ENCODE peak calls at places on chromosomes 4 and X, in six cellular contexts. Q is AG09309; J is lower leg skin; W is CD8-positive, alpha-beta T cell; N is spleen; P is epithelial cell of proximal tubule. D is an unnamed sample.

GRCh38 chrX:154300815-154301214 is 5.2 kb downstream of the TKTL1 start:
- DNase-seq in N (peak), J (no peak), P (no peak), W (no peak), Q (no peak), D (no peak)

GRCh38 chrX:66110112-66110511 is 53.9 kb upstream of the HEPH start:
- DNase-seq in J (no peak), N (no peak), P (no peak), Q (peak), W (no peak), D (no peak)

GRCh38 chr4:151347490-151347889 is 22.1 kb upstream of the SH3D19 start:
- DNase-seq in Q (no peak), N (no peak), P (no peak), W (no peak), J (no peak), D (no peak)

GRCh38 chr4:52091811-52092210 is 40.7 kb downstream of the SPATA18 start:
- DNase-seq in Q (no peak), W (no peak), J (no peak), N (no peak), P (no peak), D (peak)

GRCh38 chrX:14694631-14695030 is 165.3 kb downstream of the GLRA2 start:
- DNase-seq in J (no peak), P (no peak), Q (peak), W (no peak), N (no peak), D (peak)

GRCh38 chrX:139766545-139766983 is 58.6 kb upstream of the MCF2 start:
- DNase-seq in P (no peak), N (no peak), W (peak), J (no peak), Q (no peak), D (no peak)

GRCh38 chr4:16109256-16109655 is 25.4 kb upstream of the PROM1 start:
- DNase-seq in W (no peak), N (no peak), J (no peak), P (no peak), Q (no peak), D (no peak)

GRCh38 chr4:187218705-187219245 is 495.1 kb upstream of the FAT1 start:
- DNase-seq in J (no peak), N (no peak), Q (no peak), W (no peak), P (no peak), D (no peak)

GRCh38 chrX:120790118-120790517 is 85.5 kb downstream of the CT47B1 start:
- DNase-seq in Q (peak), W (peak), P (peak), N (no peak), J (peak), D (peak)

GRCh38 chr4:178205826-178206225 is 763.6 kb upstream of the AGA start:
- DNase-seq in N (no peak), P (no peak), W (no peak), J (no peak), Q (no peak), D (no peak)

GRCh38 chr4:30720021-30720655 is at the start of gene PCDH7:
- DNase-seq in J (peak), Q (no peak), N (no peak), W (no peak), P (no peak), D (no peak)

GRCh38 chrX:16870861-16871584 is 861 bp upstream of the RBBP7 start:
- DNase-seq in Q (no peak), P (no peak), N (peak), W (no peak), J (peak), D (peak)

GRCh38 chr4:87391783-87392054 is 731 bp upstream of the HSD17B11 start:
- DNase-seq in Q (no peak), W (no peak), N (no peak), J (no peak), P (no peak), D (no peak)

GRCh38 chr4:79823148-79823763 is 249.8 kb downstream of the ANTXR2 start:
- DNase-seq in J (no peak), N (no peak), W (no peak), Q (no peak), P (no peak), D (peak)

GRCh38 chrX:70808942-70809940 is 99.3 kb downstream of the TEX11 start:
- DNase-seq in P (no peak), N (no peak), W (no peak), J (no peak), Q (no peak), D (no peak)

GRCh38 chrX:17475820-17476219 is 100.8 kb downstream of the NHS start:
- DNase-seq in Q (no peak), P (no peak), N (no peak), W (no peak), J (no peak), D (peak)

GRCh38 chr4:99815597-99816011 is 1.0 kb upstream of the DAPP1 start:
- DNase-seq in W (no peak), Q (no peak), N (no peak), P (no peak), J (peak), D (peak)

GRCh38 chrX:68588653-68589371 is 58.7 kb upstream of the STARD8 start:
- DNase-seq in P (no peak), W (no peak), J (no peak), Q (no peak), N (no peak), D (no peak)

GRCh38 chrX:119686087-119686639 is 6.8 kb downstream of the SEPTIN6 start:
- DNase-seq in Q (no peak), N (peak), W (no peak), P (no peak), J (no peak), D (peak)

GRCh38 chrX:120857240-120857639 is 18.4 kb downstream of the CT47B1 start:
- DNase-seq in P (no peak), Q (no peak), N (no peak), W (no peak), J (no peak), D (no peak)

GRCh38 chr4:7956306-7957112 is 16.8 kb upstream of the AFAP1 start:
- DNase-seq in W (no peak), Q (no peak), N (peak), J (no peak), P (no peak), D (peak)

GRCh38 chr4:55398966-55399365 is 3.2 kb downstream of the TMEM165 start:
- DNase-seq in P (no peak), N (no peak), W (no peak), J (no peak), Q (no peak), D (no peak)

GRCh38 chr4:123599920-123600394 is 203.4 kb downstream of the SPRY1 start:
- DNase-seq in W (peak), J (peak), Q (no peak), P (peak), N (peak), D (no peak)

GRCh38 chr4:99473131-99473530 is 37.7 kb upstream of the C4orf17 start:
- DNase-seq in P (peak), J (no peak), Q (no peak), N (no peak), W (no peak), D (peak)

GRCh38 chr4:85039526-85039925 is 73.0 kb upstream of the WDFY3 start:
- DNase-seq in Q (no peak), W (no peak), N (no peak), J (no peak), P (peak), D (peak)

GRCh38 chrX:153669174-153669890 is 4.3 kb downstream of the PNCK start:
- DNase-seq in P (no peak), Q (no peak), N (peak), J (no peak), W (peak), D (no peak)

GRCh38 chr4:119138046-119138445 is 2.4 kb downstream of the MYOZ2 start:
- DNase-seq in J (no peak), Q (no peak), N (no peak), W (no peak), P (no peak), D (peak)

GRCh38 chr4:61336488-61336887 is 136.4 kb downstream of the ADGRL3 start:
- DNase-seq in W (no peak), J (no peak), P (no peak), N (no peak), Q (no peak), D (no peak)

GRCh38 chrX:120604359-120604782 is 470 bp downstream of the MCTS1 start:
- DNase-seq in Q (peak), P (no peak), W (peak), N (no peak), J (no peak), D (peak)

GRCh38 chrX:117092641-117093040 is 629.9 kb upstream of the CT83 start:
- DNase-seq in P (no peak), Q (no peak), W (no peak), N (no peak), J (no peak), D (no peak)

GRCh38 chrX:103776586-103776985 is at the start of gene PLP1:
- DNase-seq in J (no peak), W (no peak), N (no peak), Q (no peak), P (no peak), D (no peak)

GRCh38 chrX:103779156-103779555 is 2.5 kb downstream of the PLP1 start:
- DNase-seq in W (no peak), N (no peak), P (no peak), J (no peak), Q (no peak), D (no peak)

GRCh38 chrX:103773445-103773844 is 3.2 kb upstream of the PLP1 start:
- DNase-seq in N (no peak), W (no peak), Q (no peak), P (no peak), J (no peak), D (no peak)

GRCh38 chrX:103774070-103774642 is 2.5 kb upstream of the PLP1 start:
- DNase-seq in N (no peak), J (no peak), W (no peak), Q (peak), P (no peak), D (peak)
- TF ChIP-seq CTCF in N (no peak), J (no peak), W (no peak), Q (peak), P (peak), D (peak)

DNA sequence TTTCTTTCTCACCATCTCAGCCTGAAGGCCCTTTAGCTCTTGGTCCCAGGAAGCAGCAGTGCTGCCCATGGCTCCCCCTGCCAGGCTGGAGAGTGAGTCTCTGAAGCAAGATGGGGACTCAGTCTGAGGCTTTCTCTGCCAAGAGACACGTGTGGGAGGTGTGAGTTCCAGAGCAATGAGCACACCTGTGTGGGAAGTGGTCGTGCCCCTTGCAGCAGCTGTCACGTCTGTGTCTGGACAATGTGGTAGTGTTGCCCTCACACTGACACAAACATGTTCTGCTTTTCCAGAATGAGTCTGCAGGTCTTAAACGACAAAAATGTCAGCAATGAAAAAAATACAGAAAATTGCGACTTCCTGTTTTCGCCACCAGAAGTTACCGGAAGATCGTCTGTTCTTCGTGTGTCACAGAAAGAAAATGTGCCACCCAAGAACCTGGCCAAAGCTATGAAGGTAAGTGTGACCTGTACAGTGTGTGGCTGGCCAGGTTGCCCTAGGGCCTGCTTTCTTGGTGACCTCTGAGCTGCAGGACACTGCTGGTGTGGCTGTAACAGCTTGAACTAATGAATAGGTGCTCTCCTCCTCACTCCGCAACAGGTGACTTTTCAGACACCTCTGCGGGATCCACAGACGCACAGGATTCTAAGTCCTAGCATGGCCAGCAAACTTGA is 1.9 kb downstream of the TACC3 start:
- DNase-seq in Q (no peak), N (peak), W (peak), P (no peak), J (no peak), D (no peak)
- H3K4me3 ChIP-seq in Q (no peak), N (peak), W (peak), P (no peak), J (no peak), D (peak)

GRCh38 chr4:25580633-25581467 is 74.8 kb upstream of the SLC34A2 start:
- DNase-seq in N (peak), Q (no peak), P (no peak), J (no peak), W (no peak), D (no peak)
- TF ChIP-seq CTCF in N (no peak), Q (no peak), P (no peak), J (no peak), W (no peak), D (no peak)

DNA sequence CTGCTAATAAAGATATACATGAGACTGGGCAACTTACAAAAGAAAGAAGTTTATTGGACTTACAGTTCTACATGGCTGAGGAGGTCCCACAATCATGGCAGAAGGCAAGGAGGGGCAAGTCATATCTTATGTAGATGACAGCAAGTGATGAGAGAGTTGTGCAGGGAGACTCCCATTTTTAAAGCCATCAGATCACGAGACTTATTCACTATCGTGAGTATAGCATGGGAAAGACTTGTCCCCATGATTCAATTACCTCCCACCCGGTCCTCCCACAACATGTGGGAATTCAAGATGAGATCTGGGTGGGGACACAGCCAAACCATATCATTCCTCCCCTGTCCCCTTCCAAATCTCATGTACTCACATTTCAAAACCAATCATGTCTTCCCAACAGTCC is 50.9 kb upstream of the GRID2 start:
- DNase-seq in J (no peak), Q (no peak), P (no peak), W (no peak), N (no peak), D (no peak)
- H3K4me3 ChIP-seq in J (no peak), Q (no peak), P (no peak), W (no peak), N (no peak), D (no peak)

DNA sequence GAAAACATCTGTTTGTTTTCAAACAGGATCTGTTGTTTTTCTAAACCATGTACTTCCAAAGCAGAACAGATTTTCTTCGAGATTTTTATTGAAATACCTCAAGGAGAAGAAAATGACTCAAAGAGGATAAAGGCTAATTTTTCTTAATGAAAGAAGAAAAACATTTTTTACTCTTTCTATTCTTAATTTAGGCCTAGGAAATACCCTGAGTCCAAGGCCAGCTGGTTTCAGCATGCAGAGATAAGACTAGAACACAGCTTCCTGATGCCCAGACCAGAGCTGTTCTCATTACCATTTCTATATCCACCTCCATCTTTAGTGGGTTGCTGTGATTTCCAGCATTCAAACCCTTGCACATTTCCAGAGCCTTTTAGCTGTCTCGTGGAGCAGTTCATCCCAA is 18.3 kb downstream of the GAB1 start:
- DNase-seq in Q (no peak), J (no peak), N (no peak), W (no peak), P (no peak), D (no peak)
- TF ChIP-seq CTCF in Q (no peak), J (no peak), N (no peak), W (no peak), P (no peak), D (no peak)

DNA sequence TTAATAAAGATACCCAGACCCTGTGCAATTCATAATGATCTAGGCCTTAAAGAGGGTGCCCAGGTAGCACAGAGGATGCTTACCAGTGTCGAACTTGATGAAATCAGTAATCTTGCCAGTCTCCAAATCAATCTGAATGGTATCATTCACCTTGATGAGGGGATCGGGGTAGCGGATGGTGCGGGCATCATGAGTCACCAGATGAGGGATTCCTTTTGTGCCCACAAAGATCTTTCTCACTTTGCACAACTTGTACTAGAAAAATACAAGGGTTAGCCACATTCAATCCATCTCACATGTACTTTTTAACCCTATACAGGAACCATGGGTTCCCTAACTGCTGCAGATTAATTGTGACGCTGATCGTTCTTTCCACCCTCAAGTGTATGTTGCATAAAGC is 3.3 kb downstream of the RPS4X start:
- DNase-seq in J (no peak), P (no peak), Q (no peak), W (peak), N (no peak), D (no peak)
- H3K4me3 ChIP-seq in J (no peak), P (no peak), Q (no peak), W (no peak), N (peak), D (no peak)

GRCh38 chr4:96035727-96036126 is 195.8 kb downstream of the PDHA2 start:
- DNase-seq in N (no peak), Q (no peak), P (no peak), W (no peak), J (no peak), D (no peak)
- TF ChIP-seq CTCF in N (no peak), Q (no peak), P (peak), W (no peak), J (no peak), D (no peak)

GRCh38 chr4:47032405-47033106 is 1.2 kb downstream of the GABRB1 start:
- DNase-seq in Q (no peak), N (peak), W (peak), J (no peak), P (no peak), D (peak)
- H3K4me3 ChIP-seq in Q (peak), N (peak), W (peak), J (peak), P (peak), D (peak)